ENCODE peak calls at places on chromosomes 6 and 20, in eight cellular contexts. One of them, this sample, is unnamed.

GRCh38 chr6:46044876-46045617 is 29.4 kb upstream of the CLIC5 start:
- DNase-seq in body of pancreas: no peak
- DNase-seq in foreskin keratinocyte: peak; percentile 58
- DNase-seq in GM06990: no peak
- DNase-seq in GM20000: no peak
- DNase-seq in CD4-positive, alpha-beta T cell: no peak
- DNase-seq in fibroblast of pulmonary artery: peak; percentile 80
- DNase-seq in heart right ventricle: no peak
- DNase-seq in this sample: no peak

GRCh38 chr6:38997128-38997761 is 51.3 kb upstream of the GLP1R start:
- DNase-seq in body of pancreas: peak; percentile 44
- DNase-seq in foreskin keratinocyte: no peak
- DNase-seq in GM06990: no peak
- DNase-seq in GM20000: peak; percentile 13
- DNase-seq in CD4-positive, alpha-beta T cell: no peak
- DNase-seq in fibroblast of pulmonary artery: peak; percentile 31
- DNase-seq in heart right ventricle: peak; percentile 13
- DNase-seq in this sample: peak; percentile 73

GRCh38 chr6:52724041-52724405 is 39.3 kb downstream of the GSTA2 start:
- DNase-seq in body of pancreas: no peak
- DNase-seq in foreskin keratinocyte: no peak
- DNase-seq in GM06990: no peak
- DNase-seq in GM20000: no peak
- DNase-seq in CD4-positive, alpha-beta T cell: no peak
- DNase-seq in fibroblast of pulmonary artery: peak; percentile 65
- DNase-seq in heart right ventricle: no peak
- DNase-seq in this sample: no peak

GRCh38 chr6:169868458-169868857 is 117.0 kb downstream of the ERMARD start:
- DNase-seq in body of pancreas: no peak
- DNase-seq in foreskin keratinocyte: no peak
- DNase-seq in GM06990: peak; percentile 29
- DNase-seq in GM20000: peak; percentile 65
- DNase-seq in CD4-positive, alpha-beta T cell: peak; percentile 2
- DNase-seq in fibroblast of pulmonary artery: no peak
- DNase-seq in heart right ventricle: peak; percentile 48
- DNase-seq in this sample: no peak

GRCh38 chr6:147691436-147691835 is 182.9 kb downstream of the SAMD5 start:
- DNase-seq in body of pancreas: no peak
- DNase-seq in foreskin keratinocyte: no peak
- DNase-seq in GM06990: no peak
- DNase-seq in GM20000: no peak
- DNase-seq in CD4-positive, alpha-beta T cell: no peak
- DNase-seq in fibroblast of pulmonary artery: no peak
- DNase-seq in heart right ventricle: no peak
- DNase-seq in this sample: no peak

GRCh38 chr20:23302386-23302785 is 48.2 kb upstream of the NXT1 start:
- DNase-seq in body of pancreas: no peak
- DNase-seq in foreskin keratinocyte: no peak
- DNase-seq in GM06990: no peak
- DNase-seq in GM20000: no peak
- DNase-seq in CD4-positive, alpha-beta T cell: no peak
- DNase-seq in fibroblast of pulmonary artery: no peak
- DNase-seq in heart right ventricle: no peak
- DNase-seq in this sample: no peak

GRCh38 chr6:35432291-35432690 is 19.8 kb upstream of the FANCE start:
- DNase-seq in body of pancreas: no peak
- DNase-seq in foreskin keratinocyte: no peak
- DNase-seq in GM06990: no peak
- DNase-seq in GM20000: no peak
- DNase-seq in CD4-positive, alpha-beta T cell: no peak
- DNase-seq in fibroblast of pulmonary artery: no peak
- DNase-seq in heart right ventricle: no peak
- DNase-seq in this sample: no peak

GRCh38 chr6:142568857-142569597 is 267.2 kb downstream of the ADGRG6 start:
- DNase-seq in body of pancreas: no peak
- DNase-seq in foreskin keratinocyte: no peak
- DNase-seq in GM06990: no peak
- DNase-seq in GM20000: no peak
- DNase-seq in CD4-positive, alpha-beta T cell: no peak
- DNase-seq in fibroblast of pulmonary artery: peak; percentile 46
- DNase-seq in heart right ventricle: no peak
- DNase-seq in this sample: no peak

GRCh38 chr6:161829186-161829794 is 555.4 kb upstream of the AGPAT4 start:
- DNase-seq in body of pancreas: no peak
- DNase-seq in foreskin keratinocyte: no peak
- DNase-seq in GM06990: no peak
- DNase-seq in GM20000: no peak
- DNase-seq in CD4-positive, alpha-beta T cell: no peak
- DNase-seq in fibroblast of pulmonary artery: no peak
- DNase-seq in heart right ventricle: no peak
- DNase-seq in this sample: no peak

GRCh38 chr6:16850332-16851022 is 89.2 kb upstream of the ATXN1 start:
- DNase-seq in body of pancreas: no peak
- DNase-seq in foreskin keratinocyte: no peak
- DNase-seq in GM06990: no peak
- DNase-seq in GM20000: no peak
- DNase-seq in CD4-positive, alpha-beta T cell: no peak
- DNase-seq in fibroblast of pulmonary artery: no peak
- DNase-seq in heart right ventricle: no peak
- DNase-seq in this sample: no peak

GRCh38 chr6:29892696-29893095 is 49.6 kb upstream of the HLA-A start:
- DNase-seq in body of pancreas: no peak
- DNase-seq in foreskin keratinocyte: no peak
- DNase-seq in GM06990: no peak
- DNase-seq in GM20000: no peak
- DNase-seq in CD4-positive, alpha-beta T cell: no peak
- DNase-seq in fibroblast of pulmonary artery: no peak
- DNase-seq in heart right ventricle: no peak
- DNase-seq in this sample: no peak

GRCh38 chr20:37936041-37936440 is 33.1 kb downstream of the VSTM2L start:
- DNase-seq in body of pancreas: no peak
- DNase-seq in foreskin keratinocyte: no peak
- DNase-seq in GM06990: no peak
- DNase-seq in GM20000: no peak
- DNase-seq in CD4-positive, alpha-beta T cell: no peak
- DNase-seq in fibroblast of pulmonary artery: no peak
- DNase-seq in heart right ventricle: no peak
- DNase-seq in this sample: no peak

GRCh38 chr6:126232671-126233070 is 107.2 kb upstream of the CENPW start:
- DNase-seq in body of pancreas: no peak
- DNase-seq in foreskin keratinocyte: no peak
- DNase-seq in GM06990: no peak
- DNase-seq in GM20000: no peak
- DNase-seq in CD4-positive, alpha-beta T cell: no peak
- DNase-seq in fibroblast of pulmonary artery: peak; percentile 28
- DNase-seq in heart right ventricle: no peak
- DNase-seq in this sample: no peak

GRCh38 chr6:69594405-69594804 is 202.4 kb downstream of the LMBRD1 start:
- DNase-seq in body of pancreas: no peak
- DNase-seq in foreskin keratinocyte: no peak
- DNase-seq in GM06990: no peak
- DNase-seq in GM20000: no peak
- DNase-seq in CD4-positive, alpha-beta T cell: no peak
- DNase-seq in fibroblast of pulmonary artery: no peak
- DNase-seq in heart right ventricle: no peak
- DNase-seq in this sample: no peak

GRCh38 chr20:54292186-54292585 is 84.3 kb downstream of the PFDN4 start:
- DNase-seq in body of pancreas: no peak
- DNase-seq in foreskin keratinocyte: peak; percentile 33
- DNase-seq in GM06990: no peak
- DNase-seq in GM20000: no peak
- DNase-seq in CD4-positive, alpha-beta T cell: no peak
- DNase-seq in fibroblast of pulmonary artery: peak; percentile 33
- DNase-seq in heart right ventricle: no peak
- DNase-seq in this sample: no peak

GRCh38 chr20:57064836-57065235 is 201.6 kb downstream of the BMP7 start:
- DNase-seq in body of pancreas: no peak
- DNase-seq in foreskin keratinocyte: no peak
- DNase-seq in GM06990: no peak
- DNase-seq in GM20000: no peak
- DNase-seq in CD4-positive, alpha-beta T cell: no peak
- DNase-seq in fibroblast of pulmonary artery: no peak
- DNase-seq in heart right ventricle: no peak
- DNase-seq in this sample: no peak

GRCh38 chr6:26304213-26305096 is 60.5 kb upstream of the BTN3A2 start:
- DNase-seq in body of pancreas: no peak
- DNase-seq in foreskin keratinocyte: no peak
- DNase-seq in GM06990: peak; percentile 59
- DNase-seq in GM20000: peak; percentile 34
- DNase-seq in CD4-positive, alpha-beta T cell: no peak
- DNase-seq in fibroblast of pulmonary artery: peak; percentile 71
- DNase-seq in heart right ventricle: no peak
- DNase-seq in this sample: no peak

GRCh38 chr6:2988426-2989331 is 11.0 kb upstream of the NQO2 start:
- DNase-seq in body of pancreas: peak; percentile 85
- DNase-seq in foreskin keratinocyte: peak; percentile 69
- DNase-seq in GM06990: peak; percentile 79
- DNase-seq in GM20000: peak; percentile 81
- DNase-seq in CD4-positive, alpha-beta T cell: peak; percentile 67
- DNase-seq in fibroblast of pulmonary artery: peak; percentile 90
- DNase-seq in heart right ventricle: peak; percentile 90
- DNase-seq in this sample: peak; percentile 93

GRCh38 chr6:56759521-56759920 is 116.8 kb upstream of the DST start:
- DNase-seq in body of pancreas: no peak
- DNase-seq in foreskin keratinocyte: no peak
- DNase-seq in GM06990: no peak
- DNase-seq in GM20000: no peak
- DNase-seq in CD4-positive, alpha-beta T cell: no peak
- DNase-seq in fibroblast of pulmonary artery: no peak
- DNase-seq in heart right ventricle: no peak
- DNase-seq in this sample: no peak

GRCh38 chr6:6058054-6058444 is 51.3 kb upstream of the NRN1 start:
- DNase-seq in body of pancreas: no peak
- DNase-seq in foreskin keratinocyte: no peak
- DNase-seq in GM06990: no peak
- DNase-seq in GM20000: no peak
- DNase-seq in CD4-positive, alpha-beta T cell: no peak
- DNase-seq in fibroblast of pulmonary artery: no peak
- DNase-seq in heart right ventricle: no peak
- DNase-seq in this sample: no peak

GRCh38 chr6:6057442-6058053 is 50.8 kb upstream of the NRN1 start:
- DNase-seq in body of pancreas: no peak
- DNase-seq in foreskin keratinocyte: no peak
- DNase-seq in GM06990: peak; percentile 9
- DNase-seq in GM20000: peak; percentile 65
- DNase-seq in CD4-positive, alpha-beta T cell: no peak
- DNase-seq in fibroblast of pulmonary artery: peak; percentile 35
- DNase-seq in heart right ventricle: no peak
- DNase-seq in this sample: no peak

DNA sequence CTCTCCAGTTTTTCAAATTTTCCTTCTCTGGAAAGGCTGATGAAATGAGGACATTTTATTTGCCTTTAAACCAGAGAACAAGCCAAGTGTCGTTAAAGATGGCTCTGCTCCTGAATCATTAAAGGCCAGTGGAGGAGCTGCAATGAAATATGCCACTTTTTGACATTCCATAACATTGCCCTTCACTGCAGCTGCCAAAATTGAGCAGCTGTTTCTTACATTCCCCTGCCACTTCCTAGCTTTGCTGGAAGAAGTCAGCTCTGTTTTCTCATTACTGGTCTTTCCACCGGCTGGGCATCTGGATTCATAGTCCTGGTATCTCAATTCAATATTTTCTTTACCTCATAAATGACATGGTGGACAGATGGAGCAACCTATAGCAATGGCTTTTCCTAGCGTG is 45.5 kb upstream of the NRN1 start:
- DNase-seq in body of pancreas: no peak
- DNase-seq in foreskin keratinocyte: no peak
- DNase-seq in GM06990: no peak
- DNase-seq in GM20000: no peak
- DNase-seq in CD4-positive, alpha-beta T cell: no peak
- DNase-seq in fibroblast of pulmonary artery: no peak
- DNase-seq in heart right ventricle: no peak
- DNase-seq in this sample: no peak
- TF ChIP-seq CTCF in body of pancreas: no peak
- TF ChIP-seq CTCF in foreskin keratinocyte: no peak
- TF ChIP-seq CTCF in GM06990: no peak
- TF ChIP-seq CTCF in GM20000: no peak
- TF ChIP-seq CTCF in CD4-positive, alpha-beta T cell: no peak
- TF ChIP-seq CTCF in fibroblast of pulmonary artery: no peak
- TF ChIP-seq CTCF in heart right ventricle: no peak
- TF ChIP-seq CTCF in this sample: no peak

GRCh38 chr6:137133136-137133535 is 40.3 kb downstream of the IL22RA2 start:
- DNase-seq in body of pancreas: no peak
- DNase-seq in foreskin keratinocyte: no peak
- DNase-seq in GM06990: no peak
- DNase-seq in GM20000: no peak
- DNase-seq in CD4-positive, alpha-beta T cell: no peak
- DNase-seq in fibroblast of pulmonary artery: no peak
- DNase-seq in heart right ventricle: no peak
- DNase-seq in this sample: no peak

GRCh38 chr6:137134483-137134882 is 39.0 kb downstream of the IL22RA2 start:
- DNase-seq in body of pancreas: no peak
- DNase-seq in foreskin keratinocyte: no peak
- DNase-seq in GM06990: no peak
- DNase-seq in GM20000: no peak
- DNase-seq in CD4-positive, alpha-beta T cell: no peak
- DNase-seq in fibroblast of pulmonary artery: no peak
- DNase-seq in heart right ventricle: no peak
- DNase-seq in this sample: no peak

GRCh38 chr6:137136065-137136464 is 37.4 kb downstream of the IL22RA2 start:
- DNase-seq in body of pancreas: no peak
- DNase-seq in foreskin keratinocyte: no peak
- DNase-seq in GM06990: no peak
- DNase-seq in GM20000: no peak
- DNase-seq in CD4-positive, alpha-beta T cell: no peak
- DNase-seq in fibroblast of pulmonary artery: peak; percentile 53
- DNase-seq in heart right ventricle: no peak
- DNase-seq in this sample: no peak
- TF ChIP-seq CTCF in body of pancreas: no peak
- TF ChIP-seq CTCF in foreskin keratinocyte: peak; percentile 77
- TF ChIP-seq CTCF in GM06990: no peak
- TF ChIP-seq CTCF in GM20000: no peak
- TF ChIP-seq CTCF in CD4-positive, alpha-beta T cell: no peak
- TF ChIP-seq CTCF in fibroblast of pulmonary artery: peak; percentile 47
- TF ChIP-seq CTCF in heart right ventricle: no peak
- TF ChIP-seq CTCF in this sample: no peak

GRCh38 chr20:17287503-17287902 is 60.7 kb downstream of the PCSK2 start:
- DNase-seq in body of pancreas: no peak
- DNase-seq in foreskin keratinocyte: no peak
- DNase-seq in GM06990: no peak
- DNase-seq in GM20000: no peak
- DNase-seq in CD4-positive, alpha-beta T cell: no peak
- DNase-seq in fibroblast of pulmonary artery: no peak
- DNase-seq in heart right ventricle: no peak
- DNase-seq in this sample: peak; percentile 3
- TF ChIP-seq CTCF in body of pancreas: no peak
- TF ChIP-seq CTCF in foreskin keratinocyte: peak; percentile 8
- TF ChIP-seq CTCF in GM06990: peak; percentile 43
- TF ChIP-seq CTCF in GM20000: no peak
- TF ChIP-seq CTCF in CD4-positive, alpha-beta T cell: no peak
- TF ChIP-seq CTCF in fibroblast of pulmonary artery: peak; percentile 13
- TF ChIP-seq CTCF in heart right ventricle: no peak
- TF ChIP-seq CTCF in this sample: no peak

DNA sequence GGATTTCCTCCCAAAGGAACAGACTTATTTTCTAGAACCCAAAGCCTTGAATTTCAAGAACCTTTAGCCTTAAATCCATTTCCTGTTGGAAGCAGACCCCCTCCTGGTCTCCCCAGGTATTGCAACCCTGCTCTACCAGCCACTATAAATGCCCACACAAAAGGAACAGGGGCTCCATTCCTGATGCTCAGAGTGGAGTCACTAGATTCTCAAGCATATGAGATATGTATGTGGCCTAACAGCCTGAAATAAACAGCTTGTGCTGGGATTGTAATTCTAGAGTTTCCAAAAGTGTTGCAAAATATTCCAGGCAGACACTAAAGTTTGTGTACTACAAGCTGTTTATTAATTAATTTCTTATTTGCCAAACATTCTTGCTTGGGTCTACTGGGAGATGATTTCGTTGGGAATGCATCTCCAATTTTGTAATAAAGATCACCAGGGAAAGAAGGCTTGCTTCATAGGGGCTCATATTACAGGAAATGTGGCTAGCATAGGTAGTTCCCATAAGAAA is 44.8 kb downstream of the RIPOR3 start:
- DNase-seq in body of pancreas: no peak
- DNase-seq in foreskin keratinocyte: no peak
- DNase-seq in GM06990: no peak
- DNase-seq in GM20000: no peak
- DNase-seq in CD4-positive, alpha-beta T cell: no peak
- DNase-seq in fibroblast of pulmonary artery: peak; percentile 79
- DNase-seq in heart right ventricle: no peak
- DNase-seq in this sample: no peak
- TF ChIP-seq CTCF in body of pancreas: no peak
- TF ChIP-seq CTCF in foreskin keratinocyte: peak; percentile 41
- TF ChIP-seq CTCF in GM06990: no peak
- TF ChIP-seq CTCF in GM20000: no peak
- TF ChIP-seq CTCF in CD4-positive, alpha-beta T cell: no peak
- TF ChIP-seq CTCF in fibroblast of pulmonary artery: peak; percentile 42
- TF ChIP-seq CTCF in heart right ventricle: no peak
- TF ChIP-seq CTCF in this sample: no peak

This sample was measured in nephron progenitor cell.